ENCODE peak calls at places on chromosomes 5 and 9, in four cellular contexts. H, U, I and Z are unnamed samples.

GRCh38 chr5:176514244-176514918 is 22.8 kb downstream of the RNF44 start:
- DNase-seq in I (no peak), H (no peak), U (no peak), Z (no peak)

GRCh38 chr5:113896789-113897188 is 383.3 kb downstream of the YTHDC2 start:
- DNase-seq in H (no peak), I (no peak), U (no peak), Z (no peak)

GRCh38 chr9:85224729-85225128 is 517.0 kb downstream of the AGTPBP1 start:
- DNase-seq in H (no peak), U (no peak), I (no peak), Z (no peak)

GRCh38 chr5:171713152-171713551 is 72.5 kb upstream of the SMIM23 start:
- DNase-seq in I (no peak), U (no peak), H (no peak), Z (no peak)

GRCh38 chr9:129811967-129812363 is 9.0 kb downstream of the TOR1B start:
- DNase-seq in I (no peak), H (no peak), U (no peak), Z (no peak)

GRCh38 chr5:45385321-45386058 is 310.7 kb downstream of the HCN1 start:
- DNase-seq in H (no peak), I (no peak), U (no peak), Z (no peak)

GRCh38 chr5:133750356-133750755 is 138.0 kb upstream of the FSTL4 start:
- DNase-seq in I (no peak), U (no peak), H (no peak), Z (no peak)

GRCh38 chr5:112772095-112772494 is 34.4 kb downstream of the APC start:
- DNase-seq in U (no peak), I (no peak), H (no peak), Z (no peak)